ENCODE peak calls at places on chromosomes 3 and 15, in five cellular contexts. U is sigmoid colon, G is Panc1, Z is spleen, R is endothelial cell of umbilical vein. K is an unnamed sample. For H3K9me3, the result is how much of the 10 kb centered on the place peaks cover.

GRCh38 chr15:88704791-88705768 is 66.3 kb downstream of the ISG20 start:
- DNase-seq in U (peak), Z (no peak), R (peak), G (no peak), K (peak)

GRCh38 chr3:120659834-120660233 is 22.2 kb downstream of the HGD start:
- DNase-seq in U (no peak), R (no peak), G (no peak), Z (no peak), K (no peak)

GRCh38 chr3:33942483-33943150 is 144.2 kb downstream of the PDCD6IP start:
- DNase-seq in G (no peak), U (no peak), R (no peak), Z (no peak), K (no peak)

GRCh38 chr15:63050737-63051700 is 8.5 kb downstream of the TPM1 start:
- DNase-seq in G (no peak), R (peak), U (no peak), Z (no peak), K (no peak)

GRCh38 chr3:100561459-100562158 is 47.8 kb upstream of the ADGRG7 start:
- DNase-seq in U (no peak), Z (no peak), G (no peak), R (no peak), K (no peak)

GRCh38 chr3:105700575-105700974 is 168.2 kb downstream of the CBLB start:
- DNase-seq in R (no peak), Z (no peak), G (no peak), U (no peak), K (no peak)

GRCh38 chr15:31973197-31973596 is 57.1 kb upstream of the CHRNA7 start:
- DNase-seq in U (no peak), G (no peak), R (no peak), Z (no peak), K (no peak)

GRCh38 chr3:133926736-133927542 is 31.3 kb upstream of the RAB6B start:
- DNase-seq in Z (no peak), G (no peak), R (peak), U (no peak), K (no peak)

GRCh38 chr15:59371458-59372351 is 966 bp downstream of the MYO1E start:
- DNase-seq in Z (peak), U (peak), G (no peak), R (peak), K (peak)

GRCh38 chr3:26438981-26439884 is 183.3 kb upstream of the LRRC3B start:
- DNase-seq in U (no peak), R (no peak), Z (no peak), G (no peak), K (no peak)

GRCh38 chr3:15654096-15654495 is 52.6 kb downstream of the BTD start:
- DNase-seq in U (no peak), Z (no peak), R (no peak), G (no peak), K (no peak)

DNA sequence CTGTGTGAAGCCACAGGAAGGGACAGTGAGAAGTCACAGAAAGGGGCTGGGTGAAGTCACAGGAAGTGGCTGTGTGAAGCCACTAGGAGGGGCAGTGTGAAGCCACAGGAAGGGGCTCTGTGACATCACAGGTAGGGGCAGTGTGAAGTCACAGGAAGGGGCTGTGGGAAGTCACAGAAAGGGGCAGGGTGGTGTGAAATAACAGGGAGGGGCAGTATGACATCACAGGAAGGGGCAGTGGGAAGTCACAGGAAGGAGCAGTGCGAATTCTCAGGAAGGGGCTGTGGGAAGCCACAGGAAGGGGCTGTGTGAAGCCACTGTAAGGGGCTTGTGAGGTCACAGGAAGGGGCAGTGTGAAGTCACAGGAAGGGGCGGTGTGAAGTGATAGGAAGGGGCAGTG is 35.9 kb downstream of the GASK1A start:
- DNase-seq in R (no peak), U (no peak), G (no peak), Z (no peak), K (no peak)
- H3K9me3 ChIP-seq in R (under half), U (under half), G (under half), Z (half or more), K (under half)

GRCh38 chr3:172177046-172177445 is 137.7 kb downstream of the FNDC3B start:
- DNase-seq in R (no peak), G (no peak), Z (no peak), U (no peak), K (no peak)

GRCh38 chr3:172176385-172176784 is 137.0 kb downstream of the FNDC3B start:
- DNase-seq in R (no peak), Z (no peak), G (no peak), U (no peak), K (no peak)

GRCh38 chr3:172175254-172175599 is 135.8 kb downstream of the FNDC3B start:
- DNase-seq in G (no peak), U (no peak), R (no peak), Z (no peak), K (no peak)

GRCh38 chr3:172173316-172174271 is 134.2 kb downstream of the FNDC3B start:
- DNase-seq in Z (no peak), U (no peak), G (no peak), R (no peak), K (no peak)

GRCh38 chr3:172174396-172175253 is 135.2 kb downstream of the FNDC3B start:
- DNase-seq in Z (no peak), U (no peak), G (no peak), R (no peak), K (no peak)
- H3K27ac ChIP-seq in Z (peak), U (peak), G (peak), R (peak), K (no peak)

GRCh38 chr15:74006774-74007639 is 12.5 kb downstream of the PML start:
- DNase-seq in G (no peak), U (peak), Z (no peak), R (no peak), K (no peak)

GRCh38 chr15:74011610-74012009 is 17.1 kb downstream of the PML start:
- DNase-seq in R (peak), Z (no peak), G (no peak), U (peak), K (peak)

GRCh38 chr15:74010929-74011540 is 16.5 kb downstream of the PML start:
- DNase-seq in R (peak), Z (no peak), U (no peak), G (no peak), K (no peak)

GRCh38 chr15:74008901-74009300 is 14.4 kb downstream of the PML start:
- DNase-seq in U (no peak), Z (no peak), R (no peak), G (no peak), K (no peak)

DNA sequence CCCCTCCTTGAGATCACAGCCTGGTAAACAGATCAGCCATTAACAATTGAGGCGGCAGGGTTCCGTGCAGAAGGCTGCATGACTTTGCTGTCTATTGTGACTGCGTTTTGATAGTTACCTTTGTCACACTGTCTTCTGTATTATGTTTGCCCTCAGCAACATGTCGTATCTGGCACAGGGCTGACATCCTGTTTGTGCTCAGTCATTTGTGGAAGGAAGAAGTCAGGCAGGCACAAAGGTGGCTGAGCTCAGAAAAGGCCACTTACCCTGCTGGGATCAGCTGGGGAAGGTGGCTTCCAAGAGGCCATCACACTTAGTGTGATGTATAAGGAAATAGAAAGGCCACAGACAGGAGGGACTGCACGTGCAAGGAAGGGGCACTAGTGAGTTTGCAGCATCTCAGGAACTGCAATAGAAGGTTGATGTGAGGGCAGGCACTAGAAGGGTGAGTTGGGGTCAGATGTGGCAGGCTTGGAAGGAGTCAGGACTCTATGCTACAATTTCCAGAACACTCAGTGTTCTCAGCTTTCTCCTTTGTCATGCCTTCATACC is 13.4 kb downstream of the PML start:
- DNase-seq in U (no peak), G (no peak), Z (no peak), R (no peak), K (no peak)
- TF ChIP-seq POLR2AphosphoS5 in U (no peak), G (no peak), Z (peak), R (no peak), K (peak)

GRCh38 chr15:87368511-87368910 is 888.0 kb downstream of the NTRK3 start:
- DNase-seq in Z (no peak), U (no peak), G (no peak), R (no peak), K (no peak)
- H3K9me3 ChIP-seq in Z (under half), U (under half), G (under half), R (under half), K (under half)